ENCODE peak calls at places on chromosomes 4 and X, in four cellular contexts. F is K562, O is GM12891, P is GM12878. U is an unnamed sample.

GRCh38 chrX:1597345-1598020 is 6.1 kb downstream of the AKAP17A start:
- DNase-seq in F (no peak), O (no peak), P (no peak), U (no peak)

GRCh38 chr4:67785528-67785927 is 31.3 kb upstream of the GNRHR start:
- DNase-seq in F (no peak), O (no peak), P (no peak), U (no peak)

GRCh38 chrX:8820910-8821527 is 19.8 kb upstream of the FAM9A start:
- DNase-seq in F (no peak), O (no peak), P (no peak), U (no peak)

GRCh38 chr4:12949719-12950118 is 534.4 kb downstream of the RAB28 start:
- DNase-seq in F (no peak), O (no peak), P (no peak), U (no peak)

GRCh38 chr4:135777386-135777785 is 1575.8 kb upstream of the PABPC4L start:
- DNase-seq in F (no peak), O (no peak), P (no peak), U (no peak)

GRCh38 chr4:138951764-138952163 is 63.8 kb upstream of the NOCT start:
- DNase-seq in F (no peak), O (no peak), P (no peak), U (no peak)

GRCh38 chrX:22433292-22434070 is 160.8 kb downstream of the CBLL2 start:
- DNase-seq in F (no peak), O (no peak), P (no peak), U (no peak)

GRCh38 chr4:17336524-17336941 is 175.4 kb downstream of the QDPR start:
- DNase-seq in F (no peak), O (no peak), P (peak), U (no peak)

GRCh38 chr4:70269674-70270073 is 27.3 kb downstream of the CSN3 start:
- DNase-seq in F (no peak), O (no peak), P (no peak), U (no peak)

GRCh38 chr4:13642576-13642975 is 15.1 kb upstream of the BOD1L1 start:
- DNase-seq in F (no peak), O (no peak), P (no peak), U (no peak)

DNA sequence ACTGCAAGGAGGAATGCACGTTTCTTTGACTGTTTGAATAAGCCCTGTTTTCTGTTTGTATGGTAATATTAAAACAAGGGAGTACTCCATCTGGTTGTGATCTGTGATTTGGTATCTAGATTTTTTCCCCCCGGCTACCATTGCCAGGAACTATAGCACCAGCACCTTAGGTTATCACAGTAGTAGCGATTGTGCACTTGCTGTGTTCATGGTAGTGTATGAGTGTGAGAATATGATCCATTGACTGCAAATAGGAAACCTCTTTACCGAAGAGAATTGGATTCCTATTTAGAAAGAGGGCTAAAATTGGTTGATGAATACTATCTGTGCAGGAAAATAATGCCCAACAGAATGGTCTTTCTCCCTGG is 69.9 kb downstream of the LARP7 start:
- DNase-seq in F (no peak), O (no peak), P (no peak), U (no peak)
- TF ChIP-seq SPI1 in F (no peak), O (no peak), P (no peak), U (no peak)

DNA sequence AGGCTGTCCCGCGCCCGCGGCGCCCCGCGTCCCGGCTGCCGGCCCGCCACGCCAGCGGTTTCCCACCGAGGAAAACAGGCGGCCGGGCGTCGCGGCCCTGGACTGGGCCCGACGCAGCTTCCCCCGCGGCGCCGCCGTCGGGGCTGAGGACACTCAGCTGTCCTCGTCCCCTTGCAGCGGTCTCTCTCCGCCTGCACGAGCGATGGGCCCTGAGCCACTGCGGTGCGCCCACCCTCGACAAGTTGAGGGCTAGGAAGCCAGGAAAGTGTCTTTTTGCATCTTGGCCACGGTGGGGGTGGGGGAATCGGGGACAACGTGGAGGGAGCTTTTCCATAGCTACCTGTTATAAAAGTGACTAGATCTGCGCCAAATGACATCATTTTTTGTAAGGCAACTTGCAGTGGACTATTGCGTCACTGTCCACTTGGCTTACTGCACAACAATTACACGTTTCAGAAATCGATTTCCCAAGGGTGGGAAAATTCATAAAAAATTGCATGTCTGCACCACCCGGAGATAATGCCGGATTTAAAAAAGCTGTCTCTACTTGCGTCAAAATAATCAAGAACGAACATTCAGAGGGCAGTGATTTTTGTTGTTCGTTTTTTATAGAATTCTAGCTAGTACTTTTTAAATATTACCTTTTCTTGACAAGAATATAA is 1.1 kb downstream of the KLHL15 start:
- DNase-seq in F (no peak), O (no peak), P (no peak), U (no peak)
- TF ChIP-seq POLR2AphosphoS5 in F (no peak), O (no peak), P (no peak), U (no peak)

GRCh38 chr4:8188085-8188484 is 11.0 kb upstream of the SH3TC1 start:
- DNase-seq in F (no peak), O (no peak), P (no peak), U (no peak)
- TF ChIP-seq SPI1 in F (no peak), O (no peak), P (no peak), U (no peak)

GRCh38 chr4:168541608-168541953 is 44.7 kb downstream of the PALLD start:
- DNase-seq in F (no peak), O (no peak), P (no peak), U (peak)
- TF ChIP-seq POLR2AphosphoS5 in F (no peak), O (no peak), P (no peak), U (no peak)

DNA sequence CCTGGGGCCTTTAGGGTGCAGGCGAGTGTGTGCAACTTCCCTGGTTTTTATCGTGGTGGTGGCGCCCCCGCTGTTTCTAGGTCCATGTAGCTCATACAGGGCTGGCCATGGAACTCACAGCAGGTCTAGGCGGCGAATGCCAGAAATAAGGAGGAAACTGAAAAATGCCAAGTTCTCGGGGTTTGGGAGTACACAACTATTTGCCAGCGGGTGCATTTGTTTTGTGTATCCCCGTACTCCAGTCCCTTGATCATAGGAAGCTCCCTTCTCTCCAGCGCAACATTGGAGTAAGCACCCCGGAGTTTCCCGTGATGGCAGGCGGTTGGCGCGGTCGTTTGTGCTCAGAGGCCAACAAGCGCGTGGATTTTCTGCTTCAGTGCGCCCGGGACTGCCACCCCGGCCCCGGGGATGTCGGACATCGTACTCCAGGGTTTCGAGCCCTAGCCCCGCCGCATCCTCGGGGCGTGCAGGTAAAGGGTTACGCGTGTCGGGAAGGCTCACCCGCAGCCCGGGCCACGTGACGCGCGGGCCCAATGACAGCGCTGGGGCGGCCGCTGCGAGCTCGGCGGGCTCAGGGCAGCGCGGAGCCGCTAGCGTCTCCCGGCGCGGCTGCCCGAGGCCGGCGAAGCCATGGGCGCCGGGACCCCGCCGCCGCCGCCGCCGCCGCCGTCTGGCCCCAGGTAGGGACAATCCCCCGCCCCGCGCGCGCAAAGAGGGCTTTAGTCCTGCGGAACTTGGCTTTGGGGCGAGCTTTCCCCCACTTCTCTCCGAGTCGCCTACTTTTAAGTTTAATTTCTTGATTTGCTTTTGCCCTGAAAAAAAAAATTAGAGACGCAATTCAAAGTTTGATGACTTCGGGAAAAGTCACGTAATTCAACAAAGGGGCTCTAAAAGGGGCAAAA is 209.1 kb downstream of the NWD2 start:
- DNase-seq in F (peak), O (peak), P (no peak), U (peak)
- TF ChIP-seq SPI1 in F (no peak), O (no peak), P (no peak), U (no peak)

GRCh38 chrX:154401918-154402621 is 3.9 kb downstream of the RPL10 start:
- DNase-seq in F (no peak), O (no peak), P (no peak), U (no peak)

GRCh38 chrX:154402622-154403127 is 4.5 kb downstream of the RPL10 start:
- DNase-seq in F (no peak), O (no peak), P (no peak), U (no peak)

GRCh38 chrX:154403192-154403591 is 5.0 kb downstream of the RPL10 start:
- DNase-seq in F (no peak), O (no peak), P (no peak), U (no peak)

GRCh38 chrX:154399527-154400368 is 1.6 kb downstream of the RPL10 start:
- DNase-seq in F (peak), O (no peak), P (no peak), U (no peak)

DNA sequence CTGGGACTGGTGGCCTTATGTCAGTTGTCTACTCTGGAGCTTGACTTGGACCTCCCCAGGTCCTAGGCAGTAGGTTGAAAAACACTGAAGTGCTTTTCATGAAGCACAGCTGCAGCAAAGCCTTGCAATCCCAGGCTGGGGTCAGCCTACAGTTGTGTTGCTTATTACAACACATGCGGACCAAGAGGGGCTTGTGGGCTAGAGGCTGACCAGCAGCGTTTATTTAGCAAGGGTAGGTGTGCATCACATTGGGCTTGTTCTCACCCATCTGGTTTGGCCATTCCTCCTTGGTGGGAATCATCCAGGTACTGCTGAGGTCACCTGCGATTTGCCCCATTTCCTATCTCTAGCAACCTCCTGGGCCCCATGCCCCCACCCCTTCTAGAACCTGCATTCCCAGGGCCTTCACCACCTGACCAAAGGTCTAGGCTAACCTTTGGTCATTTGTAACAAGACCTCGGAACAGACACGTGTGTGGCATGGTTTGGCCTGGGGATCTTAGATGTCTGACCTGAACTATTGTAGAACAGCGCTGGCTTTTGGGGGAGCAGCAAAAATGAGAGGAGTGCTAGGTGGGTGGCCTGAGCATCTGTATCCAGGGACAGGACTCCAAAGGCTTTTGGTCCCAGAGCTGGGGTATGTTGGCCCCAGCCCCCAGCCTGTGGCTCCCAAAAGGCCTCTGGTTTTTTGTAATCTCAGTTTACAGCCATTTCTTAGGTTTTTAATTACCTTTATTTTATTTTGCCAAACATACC is 3.0 kb downstream of the RPL10 start:
- DNase-seq in F (no peak), O (no peak), P (no peak), U (no peak)
- TF ChIP-seq POLR2AphosphoS5 in F (peak), O (peak), P (peak), U (peak)

DNA sequence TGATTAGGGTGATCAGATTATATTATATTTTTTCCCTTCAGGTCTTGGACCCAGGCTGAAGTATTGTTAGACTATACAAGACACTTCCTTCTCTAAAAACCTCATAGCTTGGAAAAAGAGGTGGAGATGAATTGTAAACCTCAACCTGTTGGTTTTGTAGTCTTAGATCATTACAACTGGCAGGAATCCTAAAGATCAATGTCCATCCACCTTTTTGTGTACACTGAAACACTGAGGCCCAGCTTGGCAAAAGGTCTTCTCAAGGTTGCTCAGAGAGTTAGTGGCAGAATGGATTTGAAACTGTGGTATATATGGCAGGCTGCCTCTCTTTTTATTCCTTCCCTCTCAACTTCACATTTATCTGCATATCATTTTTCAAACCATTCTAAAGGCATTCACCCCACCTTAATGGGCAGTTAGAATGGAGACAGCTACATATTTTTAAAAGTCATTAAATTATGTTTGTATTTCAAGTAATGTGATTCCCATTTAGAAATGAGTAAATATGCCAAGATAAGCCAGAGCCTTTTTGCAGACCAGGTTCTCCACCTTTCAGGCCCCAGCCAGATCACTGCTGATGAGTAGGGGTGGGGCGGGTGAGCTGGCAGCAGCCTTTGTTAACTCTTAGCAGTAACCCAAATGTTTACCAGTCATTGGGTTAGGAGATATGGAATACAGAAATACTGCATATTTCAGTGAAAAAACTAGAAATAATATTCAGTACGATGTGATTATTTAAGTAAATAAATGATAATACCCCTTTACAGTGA is 243.2 kb upstream of the F9 start:
- DNase-seq in F (no peak), O (no peak), P (no peak), U (no peak)
- TF ChIP-seq SPI1 in F (no peak), O (no peak), P (no peak), U (no peak)

DNA sequence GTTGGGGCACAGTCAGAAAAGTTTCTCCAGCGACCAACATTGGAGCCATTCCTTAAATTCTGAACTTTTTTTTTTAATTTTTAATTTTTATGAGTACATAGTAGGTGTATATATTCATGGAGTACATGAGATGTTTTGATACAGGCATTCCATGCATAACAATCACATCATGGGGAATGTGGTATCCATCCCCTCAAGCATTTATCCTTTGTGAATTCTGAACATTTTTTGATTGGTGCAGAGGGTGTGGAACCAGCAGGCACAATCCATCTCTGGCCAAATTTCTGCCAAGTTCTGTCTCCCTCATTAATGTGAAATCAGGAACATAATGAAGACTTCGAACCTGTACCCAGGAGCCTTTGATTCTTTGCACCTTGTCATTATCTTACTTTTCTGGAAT is 267.0 kb downstream of the FRMPD4 start:
- DNase-seq in F (no peak), O (no peak), P (no peak), U (no peak)
- TF ChIP-seq POLR2AphosphoS5 in F (no peak), O (no peak), P (no peak), U (no peak)

GRCh38 chr4:60948008-60948407 is 252.1 kb upstream of the ADGRL3 start:
- DNase-seq in F (no peak), O (no peak), P (no peak), U (no peak)

GRCh38 chr4:60944070-60944469 is 256.1 kb upstream of the ADGRL3 start:
- DNase-seq in F (no peak), O (no peak), P (no peak), U (no peak)

DNA sequence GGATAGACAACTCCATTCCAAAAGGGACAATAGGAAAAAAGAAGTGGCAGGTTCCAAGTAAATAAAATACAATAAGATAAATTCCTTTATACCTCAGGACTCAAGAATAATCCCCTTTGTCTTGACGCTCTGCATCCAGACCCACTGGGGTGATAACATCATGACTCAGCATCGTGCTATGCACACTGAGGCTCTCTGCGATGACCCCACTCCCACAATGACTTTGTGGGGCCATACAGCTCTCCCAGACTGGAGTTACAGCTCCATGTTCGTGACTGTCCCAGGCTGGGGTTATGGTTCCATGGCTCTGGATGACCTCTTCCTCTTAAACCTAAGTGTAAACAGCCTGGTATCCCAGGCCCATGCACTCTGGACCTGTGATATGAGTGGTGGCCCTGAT is 254.5 kb upstream of the ADGRL3 start:
- DNase-seq in F (no peak), O (no peak), P (no peak), U (no peak)
- TF ChIP-seq SPI1 in F (no peak), O (no peak), P (no peak), U (no peak)

U was measured in HL-60.